ENCODE peak calls at places on chromosomes 13 and 19, in four cellular contexts. One of them, this sample, is unnamed.

GRCh38 chr13:46121597-46122163 is 16.8 kb upstream of the CPB2 start:
- DNase-seq in K562: no peak
- DNase-seq in HL-60: no peak
- DNase-seq in GM12891: no peak
- DNase-seq in this sample: no peak

GRCh38 chr13:37295046-37295445 is 189.6 kb upstream of the CSNK1A1L start:
- DNase-seq in K562: no peak
- DNase-seq in HL-60: no peak
- DNase-seq in GM12891: no peak
- DNase-seq in this sample: no peak

GRCh38 chr19:18339703-18340102 is 695 bp upstream of the PGPEP1 start:
- DNase-seq in HL-60: no peak
- DNase-seq in GM12891: no peak
- DNase-seq in K562: peak
- DNase-seq in this sample: no peak

GRCh38 chr13:94007072-94007471 is 472.4 kb downstream of the DCT start:
- DNase-seq in HL-60: no peak
- DNase-seq in GM12891: no peak
- DNase-seq in K562: no peak
- DNase-seq in this sample: no peak

GRCh38 chr19:12484011-12484370 is 625 bp downstream of the ZNF709 start:
- DNase-seq in HL-60: no peak
- DNase-seq in K562: no peak
- DNase-seq in GM12891: no peak
- DNase-seq in this sample: no peak

GRCh38 chr13:45456196-45456972 is 8.4 kb upstream of the COG3 start:
- DNase-seq in GM12891: no peak
- DNase-seq in K562: no peak
- DNase-seq in HL-60: no peak
- DNase-seq in this sample: no peak

GRCh38 chr13:63370101-63370500 is 1954.5 kb upstream of the PCDH20 start:
- DNase-seq in GM12891: no peak
- DNase-seq in K562: no peak
- DNase-seq in HL-60: no peak
- DNase-seq in this sample: no peak

GRCh38 chr13:110396913-110397379 is 89.9 kb downstream of the COL4A2 start:
- DNase-seq in GM12891: no peak
- DNase-seq in K562: no peak
- DNase-seq in HL-60: no peak
- DNase-seq in this sample: no peak

GRCh38 chr19:48962029-48962848 is 2.9 kb upstream of the FTL start:
- DNase-seq in K562: peak
- DNase-seq in GM12891: peak
- DNase-seq in HL-60: peak
- DNase-seq in this sample: no peak
- TF ChIP-seq SPI1 in K562: peak
- TF ChIP-seq SPI1 in GM12891: peak
- TF ChIP-seq SPI1 in HL-60: peak
- TF ChIP-seq SPI1 in this sample: peak

DNA sequence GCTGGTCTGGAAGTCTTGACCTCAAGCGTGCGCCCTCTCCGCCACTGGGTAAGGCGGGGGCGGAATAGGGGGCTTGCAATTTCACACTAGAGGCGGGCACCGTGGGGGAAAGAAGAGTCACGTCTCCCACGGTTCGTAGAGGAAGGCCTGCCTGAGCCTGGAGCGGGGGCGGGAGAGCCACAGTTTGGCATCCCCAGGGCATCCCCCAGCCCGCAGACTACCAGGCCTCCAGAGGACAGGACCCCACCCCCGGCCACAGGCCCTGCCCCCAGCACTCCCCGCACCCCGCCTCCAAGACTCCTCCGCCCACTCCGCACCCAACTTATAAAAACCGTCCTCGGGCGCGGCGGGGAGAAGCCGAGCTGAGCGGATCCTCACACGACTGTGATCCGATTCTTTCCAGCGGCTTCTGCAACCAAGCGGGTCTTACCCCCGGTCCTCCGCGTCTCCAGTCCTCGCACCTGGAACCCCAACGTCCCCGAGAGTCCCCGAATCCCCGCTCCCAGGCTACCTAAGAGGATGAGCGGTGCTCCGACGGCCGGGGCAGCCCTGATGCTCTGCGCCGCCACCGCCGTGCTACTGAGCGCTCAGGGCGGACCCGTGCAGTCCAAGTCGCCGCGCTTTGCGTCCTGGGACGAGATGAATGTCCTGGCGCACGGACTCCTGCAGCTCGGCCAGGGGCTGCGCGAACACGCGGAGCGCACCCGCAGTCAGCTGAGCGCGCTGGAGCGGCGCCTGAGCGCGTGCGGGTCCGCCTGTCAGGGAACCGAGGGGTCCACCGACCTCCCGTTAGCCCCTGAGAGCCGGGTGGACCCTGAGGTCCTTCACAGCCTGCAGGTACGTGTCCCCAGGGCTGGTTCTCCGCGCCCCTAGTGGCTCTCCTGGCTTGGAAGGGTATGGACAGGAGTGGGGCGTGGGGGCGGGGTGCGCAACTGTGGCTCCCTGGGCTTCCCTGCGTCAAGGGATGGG is at the start of gene ANGPTL4:
- DNase-seq in K562: peak
- DNase-seq in HL-60: no peak
- DNase-seq in GM12891: no peak
- DNase-seq in this sample: no peak
- TF ChIP-seq SPI1 in K562: no peak
- TF ChIP-seq SPI1 in HL-60: no peak
- TF ChIP-seq SPI1 in GM12891: no peak
- TF ChIP-seq SPI1 in this sample: no peak

GRCh38 chr19:38990949-38991697 is 15.6 kb upstream of the FBXO17 start:
- DNase-seq in HL-60: no peak
- DNase-seq in GM12891: no peak
- DNase-seq in K562: no peak
- DNase-seq in this sample: no peak
- TF ChIP-seq SPI1 in HL-60: no peak
- TF ChIP-seq SPI1 in GM12891: no peak
- TF ChIP-seq SPI1 in K562: no peak
- TF ChIP-seq SPI1 in this sample: no peak

DNA sequence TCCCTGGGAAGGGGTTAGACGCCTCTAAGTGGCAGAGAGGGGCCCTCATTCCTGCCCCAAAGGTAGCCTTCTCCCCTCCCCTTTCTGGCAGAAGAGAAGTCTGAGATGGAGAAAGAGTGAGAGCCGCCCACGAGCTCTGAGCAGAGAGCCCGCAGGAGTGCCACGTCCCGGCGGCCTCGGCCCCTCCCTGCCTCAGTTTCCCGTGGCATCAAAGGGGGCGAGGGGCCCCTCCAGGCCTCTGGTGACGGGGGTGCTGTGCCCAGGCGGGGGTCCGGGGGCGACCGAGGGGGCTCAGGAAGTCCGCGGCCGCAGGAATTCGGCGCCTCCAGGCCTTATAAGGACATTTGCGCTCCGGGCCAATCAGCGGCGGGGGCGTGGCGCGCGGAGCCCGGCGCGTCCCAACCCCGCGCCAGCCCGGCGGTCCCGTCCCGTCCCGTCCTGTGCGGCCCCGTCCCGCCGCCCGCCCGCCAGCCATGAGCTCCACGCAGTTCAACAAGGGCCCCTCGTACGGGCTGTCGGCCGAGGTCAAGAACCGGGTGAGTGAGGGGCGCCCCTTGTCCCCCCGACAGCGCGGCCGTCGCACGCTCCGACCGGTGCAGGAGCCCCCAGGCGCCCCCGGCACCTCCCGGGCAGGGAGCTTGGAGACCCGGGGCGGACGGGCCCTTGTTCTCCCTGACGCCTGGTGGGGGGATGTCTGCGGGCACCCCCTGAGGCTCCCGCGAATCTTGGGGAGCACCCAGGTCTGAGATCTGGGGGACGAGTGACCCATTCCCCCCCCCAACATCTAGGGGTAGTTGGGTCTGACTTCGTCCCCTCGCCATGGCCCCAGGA is at the start of gene CNN2:
- DNase-seq in K562: peak
- DNase-seq in GM12891: peak
- DNase-seq in HL-60: no peak
- DNase-seq in this sample: no peak
- TF ChIP-seq SPI1 in K562: no peak
- TF ChIP-seq SPI1 in GM12891: no peak
- TF ChIP-seq SPI1 in HL-60: no peak
- TF ChIP-seq SPI1 in this sample: no peak

This sample was measured in GM12878.